ENCODE peak calls at places on chromosomes 16 and 17, in six cellular contexts. T, I, D, L, Y and O are unnamed samples.

GRCh38 chr17:31391496-31391949 is at the start of gene RAB11FIP4:
- DNase-seq in T (peak), I (peak), D (peak), L (no peak), Y (peak), O (no peak)

GRCh38 chr17:82019905-82020873 is 2.5 kb downstream of the CENPX start:
- DNase-seq in T (peak), I (peak), D (peak), L (no peak), Y (peak), O (peak)

GRCh38 chr17:17876959-17877547 is 40.3 kb upstream of the SREBF1 start:
- DNase-seq in T (peak), I (peak), D (peak), L (peak), Y (peak), O (no peak)

GRCh38 chr17:8225813-8226535 is 15.6 kb upstream of the AURKB start:
- DNase-seq in T (peak), I (peak), D (peak), L (peak), Y (peak), O (peak)

GRCh38 chr17:75308732-75309629 is 19.7 kb upstream of the SLC25A19 start:
- DNase-seq in T (no peak), I (no peak), D (no peak), L (no peak), Y (peak), O (no peak)

GRCh38 chr17:28046034-28046825 is 3.8 kb downstream of the NLK start:
- DNase-seq in T (no peak), I (peak), D (no peak), L (no peak), Y (no peak), O (no peak)

GRCh38 chr16:88941933-88942909 is 34.8 kb downstream of the CBFA2T3 start:
- DNase-seq in T (peak), I (no peak), D (peak), L (no peak), Y (no peak), O (no peak)

GRCh38 chr16:53849994-53850393 is 146.0 kb downstream of the FTO start:
- DNase-seq in T (no peak), I (no peak), D (no peak), L (no peak), Y (no peak), O (no peak)

GRCh38 chr16:89883346-89884040 is 10.1 kb downstream of the TCF25 start:
- DNase-seq in T (no peak), I (no peak), D (no peak), L (no peak), Y (no peak), O (no peak)

GRCh38 chr16:14252860-14253259 is 181.7 kb downstream of the MRTFB start:
- DNase-seq in T (no peak), I (no peak), D (no peak), L (no peak), Y (no peak), O (no peak)

GRCh38 chr16:8572919-8573724 is 17.2 kb downstream of the TMEM114 start:
- DNase-seq in T (peak), I (peak), D (peak), L (no peak), Y (no peak), O (peak)

GRCh38 chr16:4123617-4124300 is 7.5 kb upstream of the ADCY9 start:
- DNase-seq in T (no peak), I (peak), D (no peak), L (no peak), Y (no peak), O (no peak)

GRCh38 chr16:3937066-3937875 is 56.8 kb upstream of the CREBBP start:
- DNase-seq in T (no peak), I (no peak), D (no peak), L (no peak), Y (no peak), O (no peak)

GRCh38 chr17:49610883-49611584 is 35.4 kb downstream of the NXPH3 start:
- DNase-seq in T (peak), I (no peak), D (no peak), L (no peak), Y (peak), O (peak)

GRCh38 chr17:32110596-32110995 is 31.7 kb upstream of the RHOT1 start:
- DNase-seq in T (no peak), I (no peak), D (no peak), L (no peak), Y (no peak), O (no peak)

GRCh38 chr16:27446721-27447120 is 44.7 kb downstream of the IL21R start:
- DNase-seq in T (no peak), I (no peak), D (no peak), L (no peak), Y (no peak), O (no peak)

DNA sequence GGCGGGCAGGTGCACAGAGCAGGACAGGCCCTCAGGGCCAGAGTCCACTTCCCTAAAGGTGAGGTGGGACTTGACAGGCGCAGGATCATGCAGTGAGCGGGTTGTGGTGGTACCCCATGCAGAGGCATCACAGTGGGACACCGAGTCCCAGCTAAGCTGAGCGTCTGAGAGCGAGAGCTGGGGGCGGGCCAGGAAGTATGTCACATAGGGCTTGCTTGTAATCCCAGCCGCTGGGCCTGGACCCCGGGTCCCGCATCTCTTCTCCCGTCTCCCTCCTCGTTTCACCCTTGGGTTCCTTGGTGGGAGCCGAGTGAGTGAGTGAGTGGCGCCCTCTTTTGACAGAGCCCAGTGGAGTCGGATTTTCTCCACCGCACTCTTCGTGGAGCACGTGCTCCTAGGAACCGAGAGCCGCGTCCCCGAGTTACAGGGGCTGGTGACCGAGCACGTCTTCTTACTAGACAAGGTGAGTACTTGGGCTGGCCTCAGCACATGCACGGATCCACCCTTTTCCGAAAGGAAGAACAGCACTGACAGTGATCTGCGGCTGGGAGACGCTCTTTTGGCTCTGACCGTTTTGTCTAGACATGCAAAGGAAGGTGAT is 50.8 kb upstream of the ENDOV start:
- DNase-seq in T (no peak), I (no peak), D (peak), L (no peak), Y (peak), O (peak)
- TF ChIP-seq CTCF in T (peak), I (peak), D (peak), L (peak), Y (peak), O (peak)

GRCh38 chr16:50371936-50372595 is 3.3 kb upstream of the BRD7 start:
- DNase-seq in T (peak), I (no peak), D (peak), L (no peak), Y (peak), O (no peak)
- TF ChIP-seq CTCF in T (peak), I (peak), D (peak), L (peak), Y (no peak), O (no peak)

DNA sequence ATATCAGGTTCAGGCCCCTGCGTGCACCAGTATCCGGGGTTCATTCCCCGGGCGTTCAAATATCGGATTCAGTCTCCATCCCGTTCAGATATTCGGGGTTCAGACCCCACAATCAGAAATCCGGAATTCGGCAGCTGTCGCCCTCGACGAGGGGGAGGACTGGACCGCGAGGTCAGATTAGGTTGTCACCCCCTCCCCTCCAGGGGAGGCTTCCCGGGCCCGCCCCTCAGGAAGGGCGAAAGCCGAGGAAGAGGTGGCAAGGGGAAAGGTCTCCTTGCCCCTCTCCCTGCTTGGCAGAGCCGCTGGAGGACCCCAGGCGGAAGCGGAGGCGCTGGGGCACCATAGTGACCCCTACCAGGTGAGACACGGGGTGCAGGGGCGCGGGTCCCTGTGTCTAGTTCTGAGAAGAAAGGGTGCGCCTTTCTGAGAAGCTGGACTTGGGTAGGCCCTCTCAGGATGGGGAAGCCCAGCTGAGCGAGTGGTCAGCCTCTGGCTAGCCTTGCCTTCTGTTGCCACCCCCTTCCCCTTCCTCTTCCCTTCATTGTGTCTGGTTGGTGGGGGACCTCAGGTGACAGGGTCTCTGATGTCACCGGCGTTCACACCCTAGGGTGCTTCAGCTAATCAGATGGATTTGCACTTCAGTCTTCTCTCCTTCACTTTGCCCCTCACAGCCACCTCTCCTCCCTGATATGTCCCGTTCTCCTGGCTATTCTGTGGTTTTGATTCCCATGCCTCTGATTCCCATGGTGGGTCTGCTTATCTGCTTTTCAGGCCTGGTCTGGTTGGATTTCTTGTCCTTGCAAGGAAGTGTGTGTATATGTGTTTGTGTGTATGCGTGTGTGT is 844 bp downstream of the TAOK2 start:
- DNase-seq in T (peak), I (peak), D (peak), L (no peak), Y (no peak), O (no peak)
- TF ChIP-seq CTCF in T (no peak), I (no peak), D (no peak), L (no peak), Y (no peak), O (no peak)

GRCh38 chr17:79811036-79811887 is 14.4 kb upstream of the CBX8 start:
- DNase-seq in T (no peak), I (no peak), D (no peak), L (no peak), Y (no peak), O (peak)
- TF ChIP-seq CTCF in T (peak), I (peak), D (peak), L (peak), Y (peak), O (peak)

DNA sequence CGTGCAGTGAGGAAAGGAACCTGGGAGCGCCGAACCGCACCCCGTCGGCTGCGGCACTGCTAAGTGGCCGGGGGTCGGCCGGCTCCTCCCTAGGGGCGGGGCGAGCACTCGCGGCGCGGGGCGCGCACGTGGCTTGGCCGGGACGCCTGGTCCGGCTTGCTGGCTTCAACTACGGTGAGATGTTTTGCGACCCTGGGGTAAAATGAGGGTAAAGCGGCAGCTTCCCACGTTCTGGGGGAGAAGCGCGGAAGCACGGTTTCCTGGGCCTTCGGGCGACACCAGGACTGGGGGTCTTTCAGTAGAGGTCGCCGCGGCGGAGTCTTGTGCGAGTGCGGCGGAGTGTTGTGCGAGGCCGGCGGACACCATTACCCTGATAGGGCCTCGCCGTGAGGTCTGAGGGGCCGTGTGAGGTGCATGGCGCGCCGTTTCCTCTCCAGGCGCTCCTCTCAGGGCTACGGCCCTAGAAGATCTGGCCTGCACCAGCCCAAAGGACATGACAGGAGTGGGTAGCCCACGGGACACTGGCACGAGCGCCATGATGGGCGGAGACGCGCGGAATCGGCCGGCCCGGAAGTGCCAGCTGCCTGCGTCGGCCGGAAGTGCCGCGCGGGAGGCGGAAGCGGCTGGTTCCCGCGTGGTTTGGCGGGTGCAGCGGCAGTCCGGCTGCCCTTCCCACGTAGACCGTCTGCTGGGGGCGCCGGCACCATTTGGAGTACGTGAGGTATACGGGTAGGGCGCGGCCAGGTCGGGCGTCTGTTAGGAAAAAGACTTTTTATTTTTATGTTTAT is at the start of gene PIGW:
- DNase-seq in T (peak), I (peak), D (peak), L (peak), Y (peak), O (peak)
- TF ChIP-seq CTCF in T (no peak), I (no peak), D (peak), L (peak), Y (peak), O (no peak)

GRCh38 chr16:35909351-35909954 is 2450.0 kb downstream of the TP53TG3F start:
- DNase-seq in T (no peak), I (no peak), D (no peak), L (no peak), Y (no peak), O (no peak)
- TF ChIP-seq CTCF in T (no peak), I (no peak), D (no peak), L (no peak), Y (no peak), O (no peak)

GRCh38 chr16:2473999-2474876 is 689 bp upstream of the TBC1D24 start:
- DNase-seq in T (peak), I (peak), D (peak), L (no peak), Y (peak), O (peak)
- TF ChIP-seq CTCF in T (no peak), I (peak), D (peak), L (peak), Y (peak), O (peak)